ENCODE peak calls at places on chromosomes 4 and X, in five cellular contexts. P, Y, O, Z and Q are unnamed samples.

GRCh38 chrX:31279359-31279758 is 207.5 kb upstream of the FTHL17 start:
- DNase-seq in P (peak; percentile 31), Y (no peak), O (no peak), Z (peak; percentile 6), Q (no peak)

GRCh38 chrX:122219226-122219625 is 964.9 kb upstream of the GRIA3 start:
- DNase-seq in P (peak; percentile 0), Y (no peak), O (no peak), Z (no peak), Q (no peak)

GRCh38 chr4:108492816-108493595 is 127.4 kb upstream of the RPL34 start:
- DNase-seq in P (peak; percentile 28), Y (no peak), O (no peak), Z (no peak), Q (no peak)

GRCh38 chr4:111268769-111269414 is 646.0 kb upstream of the PITX2 start:
- DNase-seq in P (peak; percentile 39), Y (no peak), O (no peak), Z (peak; percentile 50), Q (no peak)

GRCh38 chrX:1205681-1206611 is 6.5 kb downstream of the CRLF2 start:
- DNase-seq in P (peak; percentile 60), Y (no peak), O (no peak), Z (peak; percentile 65), Q (peak; percentile 94)

GRCh38 chr4:100588076-100588475 is 70.3 kb upstream of the EMCN start:
- DNase-seq in P (peak; percentile 60), Y (no peak), O (no peak), Z (no peak), Q (no peak)

GRCh38 chrX:43551590-43551989 is 104.5 kb upstream of the MAOA start:
- DNase-seq in P (no peak), Y (no peak), O (no peak), Z (no peak), Q (no peak)

GRCh38 chr4:75016472-75016871 is 83.6 kb downstream of the PARM1 start:
- DNase-seq in P (no peak), Y (no peak), O (no peak), Z (no peak), Q (no peak)

GRCh38 chr4:127889903-127890302 is 9.2 kb downstream of the PLK4 start:
- DNase-seq in P (no peak), Y (no peak), O (no peak), Z (no peak), Q (no peak)

GRCh38 chr4:39855909-39856512 is 121.7 kb downstream of the PDS5A start:
- DNase-seq in P (peak; percentile 26), Y (no peak), O (no peak), Z (peak; percentile 26), Q (no peak)

GRCh38 chr4:68346461-68346860 is 3.4 kb downstream of the YTHDC1 start:
- DNase-seq in P (no peak), Y (no peak), O (no peak), Z (no peak), Q (no peak)

GRCh38 chr4:75867135-75867534 is 35.1 kb downstream of the PPEF2 start:
- DNase-seq in P (no peak), Y (no peak), O (no peak), Z (no peak), Q (peak; percentile 60)

GRCh38 chr4:68365068-68365467 is 15.2 kb upstream of the YTHDC1 start:
- DNase-seq in P (no peak), Y (no peak), O (no peak), Z (no peak), Q (no peak)

GRCh38 chr4:153799708-153800074 is 10.8 kb upstream of the SFRP2 start:
- DNase-seq in P (peak; percentile 13), Y (no peak), O (no peak), Z (no peak), Q (no peak)

GRCh38 chr4:173752610-173753009 is 222.6 kb upstream of the HAND2 start:
- DNase-seq in P (no peak), Y (no peak), O (no peak), Z (peak; percentile 23), Q (no peak)

GRCh38 chr4:108370291-108370690 is 201.6 kb upstream of the LEF1 start:
- DNase-seq in P (no peak), Y (no peak), O (no peak), Z (no peak), Q (no peak)

GRCh38 chr4:10084651-10085320 is 31.8 kb downstream of the WDR1 start:
- DNase-seq in P (no peak), Y (peak; percentile 61), O (no peak), Z (no peak), Q (no peak)

GRCh38 chrX:48357681-48358080 is 1.2 kb upstream of the SSX3 start:
- DNase-seq in P (no peak), Y (no peak), O (no peak), Z (no peak), Q (no peak)

GRCh38 chr4:1534876-1535526 is 128.8 kb upstream of the NKX1-1 start:
- DNase-seq in P (no peak), Y (no peak), O (no peak), Z (no peak), Q (no peak)

GRCh38 chr4:188139141-188139540 is at the start of gene TRIML1:
- DNase-seq in P (no peak), Y (no peak), O (no peak), Z (no peak), Q (no peak)

GRCh38 chrX:40175416-40176255 is 77.9 kb upstream of the BCOR start:
- DNase-seq in P (peak; percentile 41), Y (peak; percentile 87), O (no peak), Z (peak; percentile 42), Q (no peak)

GRCh38 chrX:53319614-53320542 is 38.5 kb upstream of the IQSEC2 start:
- DNase-seq in P (no peak), Y (no peak), O (no peak), Z (no peak), Q (no peak)

GRCh38 chrX:74535211-74535621 is 79.2 kb downstream of the RLIM start:
- DNase-seq in P (peak; percentile 61), Y (no peak), O (no peak), Z (no peak), Q (no peak)

GRCh38 chr4:32768664-32769389 is 2048.7 kb downstream of the PCDH7 start:
- DNase-seq in P (no peak), Y (no peak), O (no peak), Z (no peak), Q (no peak)

GRCh38 chr4:20474119-20474518 is 222.4 kb downstream of the SLIT2 start:
- DNase-seq in P (peak; percentile 28), Y (no peak), O (no peak), Z (peak; percentile 37), Q (no peak)

GRCh38 chrX:2781226-2781571 is 29.4 kb downstream of the XG start:
- DNase-seq in P (no peak), Y (no peak), O (no peak), Z (no peak), Q (no peak)

GRCh38 chr4:109703664-109704351 is 563 bp upstream of the CASP6 start:
- DNase-seq in P (peak; percentile 5), Y (no peak), O (no peak), Z (peak; percentile 64), Q (no peak)

GRCh38 chr4:1318488-1319213 is 28.4 kb upstream of the UVSSA start:
- DNase-seq in P (no peak), Y (no peak), O (no peak), Z (no peak), Q (no peak)

GRCh38 chrX:1444896-1445480 is 7.7 kb downstream of the ASMTL start:
- DNase-seq in P (no peak), Y (peak; percentile 31), O (no peak), Z (no peak), Q (no peak)

GRCh38 chr4:143336828-143337599 is at the start of gene GAB1:
- DNase-seq in P (peak; percentile 79), Y (peak; percentile 92), O (peak; percentile 46), Z (peak; percentile 79), Q (no peak)

GRCh38 chr4:89838005-89838404 is 1.0 kb upstream of the SNCA start:
- DNase-seq in P (no peak), Y (no peak), O (no peak), Z (peak; percentile 63), Q (no peak)

GRCh38 chr4:167537761-167538160 is 303.5 kb upstream of the SPOCK3 start:
- DNase-seq in P (no peak), Y (no peak), O (no peak), Z (no peak), Q (no peak)
- TF ChIP-seq CTCF in P (no peak), Y (no peak), O (no peak), Z (no peak), Q (no peak)

DNA sequence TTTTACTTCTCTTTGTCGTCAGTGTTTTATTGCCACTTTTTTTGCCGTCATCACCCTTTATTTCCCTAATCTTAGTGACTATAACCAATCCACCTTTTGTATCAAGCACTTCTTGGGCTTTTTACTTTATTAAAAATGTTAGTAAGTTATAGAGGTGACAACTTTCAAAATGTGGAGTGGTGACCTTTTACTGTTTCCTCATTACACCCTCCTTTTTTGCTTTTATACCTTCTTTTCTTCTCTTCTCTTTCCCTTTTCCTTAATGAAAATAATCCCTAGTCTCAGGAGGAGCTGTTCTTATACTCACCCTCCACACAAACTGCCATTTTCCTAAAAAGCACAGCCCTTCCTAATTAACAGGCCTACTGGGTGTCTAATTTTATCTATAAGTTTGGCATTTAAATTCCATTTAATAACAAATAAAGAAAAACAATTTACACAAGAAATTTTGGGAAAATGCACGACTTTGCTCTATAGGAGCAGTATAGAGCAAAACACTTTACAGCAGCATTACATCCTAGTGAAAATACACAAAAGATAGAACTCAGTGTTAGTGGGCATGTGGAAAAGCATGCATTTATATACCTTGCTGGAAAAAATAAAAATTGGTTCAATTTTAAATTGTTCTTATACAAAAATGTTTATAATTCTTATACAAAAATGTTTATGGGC is 27.3 kb downstream of the BBS12 start:
- DNase-seq in P (no peak), Y (no peak), O (no peak), Z (no peak), Q (no peak)
- TF ChIP-seq CTCF in P (peak; percentile 53), Y (no peak), O (no peak), Z (no peak), Q (peak; percentile 28)

GRCh38 chr4:121943941-121944340 is 7.9 kb downstream of the TRPC3 start:
- DNase-seq in P (no peak), Y (no peak), O (no peak), Z (no peak), Q (no peak)
- TF ChIP-seq CTCF in P (peak; percentile 34), Y (no peak), O (no peak), Z (peak; percentile 40), Q (peak; percentile 58)

GRCh38 chr4:6333301-6334202 is 63.9 kb downstream of the WFS1 start:
- DNase-seq in P (no peak), Y (no peak), O (no peak), Z (no peak), Q (no peak)

GRCh38 chr4:6336166-6336565 is 66.5 kb downstream of the WFS1 start:
- DNase-seq in P (no peak), Y (no peak), O (no peak), Z (no peak), Q (no peak)

GRCh38 chr4:6334203-6334887 is 64.7 kb downstream of the WFS1 start:
- DNase-seq in P (no peak), Y (no peak), O (no peak), Z (no peak), Q (no peak)

GRCh38 chr4:6337331-6337935 is 67.8 kb downstream of the WFS1 start:
- DNase-seq in P (no peak), Y (no peak), O (no peak), Z (no peak), Q (no peak)

GRCh38 chr4:6335040-6335590 is 65.5 kb downstream of the WFS1 start:
- DNase-seq in P (no peak), Y (no peak), O (no peak), Z (no peak), Q (no peak)
- TF ChIP-seq CTCF in P (no peak), Y (no peak), O (no peak), Z (no peak), Q (no peak)